ENCODE peak calls at places on chromosomes 13 and 19, in seven cellular contexts. One of them, this sample, is unnamed.

GRCh38 chr19:11136400-11137101 is 19.0 kb downstream of the SPC24 start:
- DNase-seq in activated CD4-positive, alpha-beta T cell treated with anti-CD3 and anti-CD28 coated beads, Interleukin-2, amount 50 U/mL, for 1 hour: no peak
- DNase-seq in amniotic stem cell: no peak
- DNase-seq in T follicular helper cell: no peak
- DNase-seq in GOT3: no peak
- DNase-seq in DMS 273 treated with DMSO at 0.1 percent for 48 hours: no peak
- DNase-seq in AG08395: no peak
- DNase-seq in this sample: no peak

GRCh38 chr19:53463263-53463662 is 4.3 kb upstream of the ZNF813 start:
- DNase-seq in activated CD4-positive, alpha-beta T cell treated with anti-CD3 and anti-CD28 coated beads, Interleukin-2, amount 50 U/mL, for 1 hour: no peak
- DNase-seq in amniotic stem cell: no peak
- DNase-seq in T follicular helper cell: no peak
- DNase-seq in GOT3: no peak
- DNase-seq in DMS 273 treated with DMSO at 0.1 percent for 48 hours: no peak
- DNase-seq in AG08395: peak
- DNase-seq in this sample: no peak

GRCh38 chr13:20231839-20232555 is at the start of gene GJB6:
- DNase-seq in activated CD4-positive, alpha-beta T cell treated with anti-CD3 and anti-CD28 coated beads, Interleukin-2, amount 50 U/mL, for 1 hour: peak
- DNase-seq in amniotic stem cell: no peak
- DNase-seq in T follicular helper cell: peak
- DNase-seq in GOT3: no peak
- DNase-seq in DMS 273 treated with DMSO at 0.1 percent for 48 hours: no peak
- DNase-seq in AG08395: no peak
- DNase-seq in this sample: no peak

GRCh38 chr13:110634558-110634957 is 19.2 kb downstream of the NAXD start:
- DNase-seq in activated CD4-positive, alpha-beta T cell treated with anti-CD3 and anti-CD28 coated beads, Interleukin-2, amount 50 U/mL, for 1 hour: no peak
- DNase-seq in amniotic stem cell: no peak
- DNase-seq in T follicular helper cell: no peak
- DNase-seq in GOT3: no peak
- DNase-seq in DMS 273 treated with DMSO at 0.1 percent for 48 hours: no peak
- DNase-seq in AG08395: no peak
- DNase-seq in this sample: no peak

GRCh38 chr13:46679369-46680180 is 117.4 kb downstream of the ESD start:
- DNase-seq in activated CD4-positive, alpha-beta T cell treated with anti-CD3 and anti-CD28 coated beads, Interleukin-2, amount 50 U/mL, for 1 hour: peak
- DNase-seq in amniotic stem cell: peak
- DNase-seq in T follicular helper cell: no peak
- DNase-seq in GOT3: no peak
- DNase-seq in DMS 273 treated with DMSO at 0.1 percent for 48 hours: no peak
- DNase-seq in AG08395: peak
- DNase-seq in this sample: no peak

GRCh38 chr19:9848060-9848459 is 12.9 kb downstream of the PIN1 start:
- DNase-seq in activated CD4-positive, alpha-beta T cell treated with anti-CD3 and anti-CD28 coated beads, Interleukin-2, amount 50 U/mL, for 1 hour: peak
- DNase-seq in amniotic stem cell: no peak
- DNase-seq in T follicular helper cell: peak
- DNase-seq in GOT3: no peak
- DNase-seq in DMS 273 treated with DMSO at 0.1 percent for 48 hours: no peak
- DNase-seq in AG08395: no peak
- DNase-seq in this sample: no peak

GRCh38 chr19:12117203-12117970 is 22.8 kb downstream of the ZNF20 start:
- DNase-seq in activated CD4-positive, alpha-beta T cell treated with anti-CD3 and anti-CD28 coated beads, Interleukin-2, amount 50 U/mL, for 1 hour: no peak
- DNase-seq in amniotic stem cell: no peak
- DNase-seq in T follicular helper cell: no peak
- DNase-seq in GOT3: no peak
- DNase-seq in DMS 273 treated with DMSO at 0.1 percent for 48 hours: no peak
- DNase-seq in AG08395: no peak
- DNase-seq in this sample: no peak

GRCh38 chr19:17794731-17795494 is at the start of gene B3GNT3:
- DNase-seq in activated CD4-positive, alpha-beta T cell treated with anti-CD3 and anti-CD28 coated beads, Interleukin-2, amount 50 U/mL, for 1 hour: no peak
- DNase-seq in amniotic stem cell: no peak
- DNase-seq in T follicular helper cell: peak
- DNase-seq in GOT3: no peak
- DNase-seq in DMS 273 treated with DMSO at 0.1 percent for 48 hours: peak
- DNase-seq in AG08395: peak
- DNase-seq in this sample: no peak

GRCh38 chr19:40553885-40554857 is 22.5 kb upstream of the SHKBP1 start:
- DNase-seq in activated CD4-positive, alpha-beta T cell treated with anti-CD3 and anti-CD28 coated beads, Interleukin-2, amount 50 U/mL, for 1 hour: no peak
- DNase-seq in amniotic stem cell: no peak
- DNase-seq in T follicular helper cell: no peak
- DNase-seq in GOT3: no peak
- DNase-seq in DMS 273 treated with DMSO at 0.1 percent for 48 hours: no peak
- DNase-seq in AG08395: no peak
- DNase-seq in this sample: no peak

GRCh38 chr13:82407321-82407720 is 1475.0 kb downstream of the SLITRK1 start:
- DNase-seq in activated CD4-positive, alpha-beta T cell treated with anti-CD3 and anti-CD28 coated beads, Interleukin-2, amount 50 U/mL, for 1 hour: no peak
- DNase-seq in amniotic stem cell: no peak
- DNase-seq in T follicular helper cell: no peak
- DNase-seq in GOT3: no peak
- DNase-seq in DMS 273 treated with DMSO at 0.1 percent for 48 hours: no peak
- DNase-seq in AG08395: no peak
- DNase-seq in this sample: no peak

GRCh38 chr13:20728579-20729300 is 25.2 kb downstream of the IL17D start:
- DNase-seq in activated CD4-positive, alpha-beta T cell treated with anti-CD3 and anti-CD28 coated beads, Interleukin-2, amount 50 U/mL, for 1 hour: no peak
- DNase-seq in amniotic stem cell: no peak
- DNase-seq in T follicular helper cell: no peak
- DNase-seq in GOT3: no peak
- DNase-seq in DMS 273 treated with DMSO at 0.1 percent for 48 hours: no peak
- DNase-seq in AG08395: no peak
- DNase-seq in this sample: no peak

GRCh38 chr13:23570931-23571330 is 719 bp downstream of the TNFRSF19 start:
- DNase-seq in activated CD4-positive, alpha-beta T cell treated with anti-CD3 and anti-CD28 coated beads, Interleukin-2, amount 50 U/mL, for 1 hour: no peak
- DNase-seq in amniotic stem cell: no peak
- DNase-seq in T follicular helper cell: no peak
- DNase-seq in GOT3: no peak
- DNase-seq in DMS 273 treated with DMSO at 0.1 percent for 48 hours: peak
- DNase-seq in AG08395: no peak
- DNase-seq in this sample: no peak

GRCh38 chr13:90562388-90562787 is 785.1 kb upstream of the MIR17HG start:
- DNase-seq in activated CD4-positive, alpha-beta T cell treated with anti-CD3 and anti-CD28 coated beads, Interleukin-2, amount 50 U/mL, for 1 hour: no peak
- DNase-seq in amniotic stem cell: no peak
- DNase-seq in T follicular helper cell: no peak
- DNase-seq in GOT3: no peak
- DNase-seq in DMS 273 treated with DMSO at 0.1 percent for 48 hours: no peak
- DNase-seq in AG08395: no peak
- DNase-seq in this sample: no peak

GRCh38 chr13:100788540-100788939 is 113.9 kb upstream of the TMTC4 start:
- DNase-seq in activated CD4-positive, alpha-beta T cell treated with anti-CD3 and anti-CD28 coated beads, Interleukin-2, amount 50 U/mL, for 1 hour: no peak
- DNase-seq in amniotic stem cell: no peak
- DNase-seq in T follicular helper cell: no peak
- DNase-seq in GOT3: no peak
- DNase-seq in DMS 273 treated with DMSO at 0.1 percent for 48 hours: no peak
- DNase-seq in AG08395: no peak
- DNase-seq in this sample: no peak

GRCh38 chr19:29694166-29694565 is 20.9 kb downstream of the C19orf12 start:
- DNase-seq in activated CD4-positive, alpha-beta T cell treated with anti-CD3 and anti-CD28 coated beads, Interleukin-2, amount 50 U/mL, for 1 hour: no peak
- DNase-seq in amniotic stem cell: no peak
- DNase-seq in T follicular helper cell: no peak
- DNase-seq in GOT3: no peak
- DNase-seq in DMS 273 treated with DMSO at 0.1 percent for 48 hours: no peak
- DNase-seq in AG08395: no peak
- DNase-seq in this sample: no peak

GRCh38 chr19:55585658-55586339 is 5.2 kb upstream of the ZNF579 start:
- DNase-seq in activated CD4-positive, alpha-beta T cell treated with anti-CD3 and anti-CD28 coated beads, Interleukin-2, amount 50 U/mL, for 1 hour: peak
- DNase-seq in amniotic stem cell: no peak
- DNase-seq in T follicular helper cell: peak
- DNase-seq in GOT3: no peak
- DNase-seq in DMS 273 treated with DMSO at 0.1 percent for 48 hours: peak
- DNase-seq in AG08395: peak
- DNase-seq in this sample: peak

GRCh38 chr13:59356607-59357006 is 807.1 kb downstream of the DIAPH3 start:
- DNase-seq in activated CD4-positive, alpha-beta T cell treated with anti-CD3 and anti-CD28 coated beads, Interleukin-2, amount 50 U/mL, for 1 hour: no peak
- DNase-seq in amniotic stem cell: no peak
- DNase-seq in T follicular helper cell: no peak
- DNase-seq in GOT3: no peak
- DNase-seq in DMS 273 treated with DMSO at 0.1 percent for 48 hours: peak
- DNase-seq in AG08395: no peak
- DNase-seq in this sample: peak

GRCh38 chr19:18385675-18386542 is at the start of gene GDF15:
- DNase-seq in activated CD4-positive, alpha-beta T cell treated with anti-CD3 and anti-CD28 coated beads, Interleukin-2, amount 50 U/mL, for 1 hour: peak
- DNase-seq in amniotic stem cell: no peak
- DNase-seq in T follicular helper cell: no peak
- DNase-seq in GOT3: no peak
- DNase-seq in DMS 273 treated with DMSO at 0.1 percent for 48 hours: no peak
- DNase-seq in AG08395: peak
- DNase-seq in this sample: no peak

GRCh38 chr19:11460207-11460606 is 20.6 kb downstream of the ELAVL3 start:
- DNase-seq in activated CD4-positive, alpha-beta T cell treated with anti-CD3 and anti-CD28 coated beads, Interleukin-2, amount 50 U/mL, for 1 hour: no peak
- DNase-seq in amniotic stem cell: no peak
- DNase-seq in T follicular helper cell: no peak
- DNase-seq in GOT3: no peak
- DNase-seq in DMS 273 treated with DMSO at 0.1 percent for 48 hours: no peak
- DNase-seq in AG08395: no peak
- DNase-seq in this sample: no peak

GRCh38 chr13:90618133-90618532 is 729.4 kb upstream of the MIR17HG start:
- DNase-seq in activated CD4-positive, alpha-beta T cell treated with anti-CD3 and anti-CD28 coated beads, Interleukin-2, amount 50 U/mL, for 1 hour: no peak
- DNase-seq in amniotic stem cell: no peak
- DNase-seq in T follicular helper cell: no peak
- DNase-seq in GOT3: no peak
- DNase-seq in DMS 273 treated with DMSO at 0.1 percent for 48 hours: no peak
- DNase-seq in AG08395: no peak
- DNase-seq in this sample: no peak

GRCh38 chr13:46109451-46109850 is 4.6 kb upstream of the CPB2 start:
- DNase-seq in activated CD4-positive, alpha-beta T cell treated with anti-CD3 and anti-CD28 coated beads, Interleukin-2, amount 50 U/mL, for 1 hour: no peak
- DNase-seq in amniotic stem cell: no peak
- DNase-seq in T follicular helper cell: no peak
- DNase-seq in GOT3: no peak
- DNase-seq in DMS 273 treated with DMSO at 0.1 percent for 48 hours: no peak
- DNase-seq in AG08395: no peak
- DNase-seq in this sample: no peak

GRCh38 chr13:111314852-111315251 is 5.6 kb upstream of the TEX29 start:
- DNase-seq in activated CD4-positive, alpha-beta T cell treated with anti-CD3 and anti-CD28 coated beads, Interleukin-2, amount 50 U/mL, for 1 hour: no peak
- DNase-seq in amniotic stem cell: no peak
- DNase-seq in T follicular helper cell: no peak
- DNase-seq in GOT3: no peak
- DNase-seq in DMS 273 treated with DMSO at 0.1 percent for 48 hours: no peak
- DNase-seq in AG08395: peak
- DNase-seq in this sample: no peak

GRCh38 chr13:40604135-40604534 is 62.3 kb downstream of the FOXO1 start:
- DNase-seq in activated CD4-positive, alpha-beta T cell treated with anti-CD3 and anti-CD28 coated beads, Interleukin-2, amount 50 U/mL, for 1 hour: no peak
- DNase-seq in amniotic stem cell: no peak
- DNase-seq in T follicular helper cell: no peak
- DNase-seq in GOT3: no peak
- DNase-seq in DMS 273 treated with DMSO at 0.1 percent for 48 hours: no peak
- DNase-seq in AG08395: no peak
- DNase-seq in this sample: no peak

GRCh38 chr19:17847538-17848366 is at the start of gene JAK3:
- DNase-seq in activated CD4-positive, alpha-beta T cell treated with anti-CD3 and anti-CD28 coated beads, Interleukin-2, amount 50 U/mL, for 1 hour: peak
- DNase-seq in amniotic stem cell: no peak
- DNase-seq in T follicular helper cell: peak
- DNase-seq in GOT3: no peak
- DNase-seq in DMS 273 treated with DMSO at 0.1 percent for 48 hours: no peak
- DNase-seq in AG08395: peak
- DNase-seq in this sample: peak

GRCh38 chr13:31096624-31097302 is 64.9 kb downstream of the HSPH1 start:
- DNase-seq in activated CD4-positive, alpha-beta T cell treated with anti-CD3 and anti-CD28 coated beads, Interleukin-2, amount 50 U/mL, for 1 hour: no peak
- DNase-seq in amniotic stem cell: no peak
- DNase-seq in T follicular helper cell: no peak
- DNase-seq in GOT3: no peak
- DNase-seq in DMS 273 treated with DMSO at 0.1 percent for 48 hours: no peak
- DNase-seq in AG08395: no peak
- DNase-seq in this sample: no peak

GRCh38 chr13:88144580-88144979 is 473.4 kb downstream of the SLITRK5 start:
- DNase-seq in activated CD4-positive, alpha-beta T cell treated with anti-CD3 and anti-CD28 coated beads, Interleukin-2, amount 50 U/mL, for 1 hour: no peak
- DNase-seq in amniotic stem cell: no peak
- DNase-seq in T follicular helper cell: no peak
- DNase-seq in GOT3: no peak
- DNase-seq in DMS 273 treated with DMSO at 0.1 percent for 48 hours: no peak
- DNase-seq in AG08395: no peak
- DNase-seq in this sample: no peak

GRCh38 chr13:46593403-46593802 is 40.4 kb downstream of the LRCH1 start:
- DNase-seq in activated CD4-positive, alpha-beta T cell treated with anti-CD3 and anti-CD28 coated beads, Interleukin-2, amount 50 U/mL, for 1 hour: peak
- DNase-seq in amniotic stem cell: no peak
- DNase-seq in T follicular helper cell: peak
- DNase-seq in GOT3: no peak
- DNase-seq in DMS 273 treated with DMSO at 0.1 percent for 48 hours: no peak
- DNase-seq in AG08395: no peak
- DNase-seq in this sample: no peak